ENCODE peak calls at places on chromosomes 11 and 22, in seven cellular contexts. E, P, M, T, H, A and J are unnamed samples.

GRCh38 chr22:39170825-39171622 is 18.5 kb upstream of the CBX7 start:
- DNase-seq in E (peak), P (peak), M (peak), T (peak), H (peak), A (peak), J (peak)

GRCh38 chr11:28715726-28716125 is 607.5 kb downstream of the METTL15 start:
- DNase-seq in E (no peak), P (no peak), M (no peak), T (no peak), H (no peak), A (no peak), J (no peak)

GRCh38 chr22:44181033-44181911 is 547 bp downstream of the PARVG start:
- DNase-seq in E (no peak), P (no peak), M (no peak), T (peak), H (no peak), A (peak), J (peak)

GRCh38 chr11:85694385-85694980 is 8.5 kb upstream of the CCDC89 start:
- DNase-seq in E (no peak), P (peak), M (no peak), T (peak), H (peak), A (peak), J (no peak)

GRCh38 chr11:101718406-101718805 is 134.6 kb upstream of the TRPC6 start:
- DNase-seq in E (no peak), P (no peak), M (no peak), T (no peak), H (peak), A (no peak), J (no peak)

GRCh38 chr11:9817191-9817590 is 153.3 kb downstream of the SWAP70 start:
- DNase-seq in E (no peak), P (peak), M (no peak), T (no peak), H (no peak), A (no peak), J (no peak)

GRCh38 chr22:37016134-37016910 is 2.9 kb downstream of the TST start:
- DNase-seq in E (no peak), P (no peak), M (no peak), T (no peak), H (no peak), A (no peak), J (no peak)

GRCh38 chr11:57426439-57426753 is 525 bp downstream of the SLC43A3 start:
- DNase-seq in E (peak), P (no peak), M (no peak), T (peak), H (no peak), A (no peak), J (no peak)

GRCh38 chr11:13775471-13775870 is 107.0 kb downstream of the FAR1 start:
- DNase-seq in E (no peak), P (no peak), M (no peak), T (no peak), H (no peak), A (no peak), J (no peak)

GRCh38 chr11:103850419-103851165 is 185.8 kb upstream of the DDI1 start:
- DNase-seq in E (no peak), P (no peak), M (no peak), T (no peak), H (no peak), A (no peak), J (no peak)

GRCh38 chr22:22400099-22400498 is 108.4 kb downstream of the ZNF280B start:
- DNase-seq in E (no peak), P (no peak), M (no peak), T (no peak), H (no peak), A (no peak), J (no peak)

GRCh38 chr11:65298131-65298535 is 16.5 kb upstream of the CDC42EP2 start:
- DNase-seq in E (peak), P (peak), M (no peak), T (no peak), H (peak), A (no peak), J (no peak)

GRCh38 chr22:19942886-19943664 is 1.5 kb upstream of the TXNRD2 start:
- DNase-seq in E (peak), P (peak), M (no peak), T (no peak), H (peak), A (no peak), J (no peak)

GRCh38 chr11:47981667-47982404 is 1.5 kb downstream of the PTPRJ start:
- DNase-seq in E (no peak), P (no peak), M (no peak), T (no peak), H (no peak), A (no peak), J (no peak)

GRCh38 chr22:43050995-43051394 is 36.0 kb upstream of the PACSIN2 start:
- DNase-seq in E (no peak), P (no peak), M (no peak), T (no peak), H (no peak), A (no peak), J (no peak)

GRCh38 chr22:23496445-23496833 is 83.7 kb downstream of the IGLL1 start:
- DNase-seq in E (no peak), P (no peak), M (no peak), T (no peak), H (no peak), A (no peak), J (no peak)

GRCh38 chr11:124791626-124792341 is 8.4 kb downstream of the MSANTD2 start:
- DNase-seq in E (no peak), P (peak), M (no peak), T (peak), H (no peak), A (peak), J (no peak)

GRCh38 chr11:118276422-118276821 is 12.3 kb upstream of the MPZL2 start:
- DNase-seq in E (no peak), P (no peak), M (no peak), T (no peak), H (no peak), A (no peak), J (no peak)

GRCh38 chr11:72553748-72554147 is 119.4 kb upstream of the CLPB start:
- DNase-seq in E (no peak), P (no peak), M (no peak), T (peak), H (no peak), A (peak), J (no peak)

DNA sequence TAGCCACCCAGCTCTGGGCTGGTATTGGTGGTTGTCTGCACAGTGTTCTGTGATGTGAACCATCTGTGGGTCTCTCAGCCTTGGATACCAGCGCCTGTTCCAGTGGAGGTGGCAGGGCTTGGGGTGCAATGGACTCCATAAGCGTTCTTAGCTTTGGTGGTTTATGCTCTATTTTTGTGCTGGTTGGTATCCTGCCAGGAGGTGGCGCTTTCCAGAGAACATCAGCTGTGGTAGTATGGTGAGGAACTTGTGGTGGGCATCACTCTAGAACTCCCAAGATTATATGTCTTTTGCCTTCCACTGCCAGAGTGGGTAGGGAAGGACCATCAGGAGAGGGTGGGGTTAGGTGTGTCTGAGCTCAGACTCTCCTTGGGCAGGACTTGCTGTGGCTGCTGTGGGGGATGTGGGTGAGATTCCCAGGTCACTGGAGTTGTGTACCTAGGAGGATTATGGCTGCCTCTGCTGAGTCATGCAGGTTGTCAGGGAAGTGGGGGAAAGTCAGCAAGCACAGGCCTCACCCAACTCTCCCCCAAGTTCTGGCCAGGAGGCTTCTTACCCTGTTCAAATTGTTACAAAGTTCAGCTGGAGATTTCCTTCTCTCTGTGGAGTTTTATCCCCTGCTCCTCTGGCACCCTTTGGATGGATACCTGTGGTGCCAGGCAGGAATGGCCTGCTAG is 47.2 kb downstream of the MRGPRX2 start:
- DNase-seq in E (no peak), P (no peak), M (peak), T (no peak), H (no peak), A (no peak), J (no peak)
- TF ChIP-seq CTCF in E (no peak), P (no peak), M (no peak), T (peak), H (no peak), A (peak), J (peak)

GRCh38 chr11:120694706-120695105 is 183.2 kb downstream of the GRIK4 start:
- DNase-seq in E (no peak), P (no peak), M (no peak), T (no peak), H (no peak), A (no peak), J (no peak)

GRCh38 chr11:120698918-120699317 is 187.4 kb downstream of the GRIK4 start:
- DNase-seq in E (no peak), P (no peak), M (no peak), T (no peak), H (no peak), A (no peak), J (no peak)

GRCh38 chr11:120695426-120695825 is 183.9 kb downstream of the GRIK4 start:
- DNase-seq in E (no peak), P (no peak), M (no peak), T (no peak), H (no peak), A (no peak), J (no peak)

GRCh38 chr11:120696597-120696996 is 185.0 kb downstream of the GRIK4 start:
- DNase-seq in E (no peak), P (no peak), M (no peak), T (no peak), H (no peak), A (no peak), J (no peak)
- TF ChIP-seq CTCF in E (no peak), P (no peak), M (peak), T (peak), H (no peak), A (peak), J (no peak)

DNA sequence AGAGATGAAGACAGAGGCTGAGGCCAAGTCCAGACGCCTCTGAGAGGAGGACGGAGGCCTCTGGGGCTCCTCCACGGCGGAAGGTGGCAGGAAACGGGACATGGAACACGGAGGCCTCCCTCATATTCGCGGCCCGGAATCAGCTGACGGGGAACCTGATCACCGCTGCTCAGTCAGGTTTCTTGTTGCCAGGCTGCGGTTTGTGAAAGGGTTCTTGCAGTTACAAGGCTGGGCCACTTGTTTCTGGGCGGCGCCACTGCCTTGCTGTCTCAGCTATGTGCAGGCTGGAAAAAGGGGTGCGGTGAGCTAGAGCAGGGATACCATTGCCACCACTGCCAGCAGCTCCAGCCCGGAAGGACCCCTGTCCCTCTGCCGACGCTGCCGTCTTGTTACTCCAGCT is 10.0 kb upstream of the MMP1 start:
- DNase-seq in E (peak), P (peak), M (peak), T (peak), H (peak), A (no peak), J (no peak)
- TF ChIP-seq CTCF in E (no peak), P (peak), M (peak), T (peak), H (peak), A (peak), J (no peak)

GRCh38 chr11:36148701-36149100 is 140.5 kb downstream of the COMMD9 start:
- DNase-seq in E (no peak), P (no peak), M (no peak), T (no peak), H (no peak), A (no peak), J (no peak)

GRCh38 chr11:36151933-36152580 is 137.2 kb downstream of the COMMD9 start:
- DNase-seq in E (no peak), P (no peak), M (no peak), T (no peak), H (no peak), A (no peak), J (no peak)

GRCh38 chr11:36147491-36147890 is 141.7 kb downstream of the COMMD9 start:
- DNase-seq in E (no peak), P (peak), M (no peak), T (no peak), H (no peak), A (no peak), J (no peak)

GRCh38 chr11:36150986-36151385 is 138.2 kb downstream of the COMMD9 start:
- DNase-seq in E (no peak), P (no peak), M (no peak), T (no peak), H (peak), A (no peak), J (no peak)

GRCh38 chr11:36149538-36150242 is 139.5 kb downstream of the COMMD9 start:
- DNase-seq in E (peak), P (peak), M (no peak), T (peak), H (peak), A (peak), J (no peak)
- TF ChIP-seq CTCF in E (no peak), P (peak), M (peak), T (peak), H (peak), A (peak), J (no peak)

GRCh38 chr22:49931863-49932262 is 13.4 kb downstream of the CRELD2 start:
- DNase-seq in E (no peak), P (no peak), M (no peak), T (no peak), H (no peak), A (no peak), J (no peak)

GRCh38 chr22:49930128-49930527 is 11.7 kb downstream of the CRELD2 start:
- DNase-seq in E (peak), P (no peak), M (no peak), T (no peak), H (no peak), A (no peak), J (no peak)

GRCh38 chr22:49928571-49929552 is 10.4 kb downstream of the CRELD2 start:
- DNase-seq in E (no peak), P (no peak), M (no peak), T (no peak), H (no peak), A (no peak), J (no peak)

GRCh38 chr22:49929553-49929979 is 11.1 kb downstream of the CRELD2 start:
- DNase-seq in E (peak), P (peak), M (peak), T (peak), H (no peak), A (peak), J (peak)

DNA sequence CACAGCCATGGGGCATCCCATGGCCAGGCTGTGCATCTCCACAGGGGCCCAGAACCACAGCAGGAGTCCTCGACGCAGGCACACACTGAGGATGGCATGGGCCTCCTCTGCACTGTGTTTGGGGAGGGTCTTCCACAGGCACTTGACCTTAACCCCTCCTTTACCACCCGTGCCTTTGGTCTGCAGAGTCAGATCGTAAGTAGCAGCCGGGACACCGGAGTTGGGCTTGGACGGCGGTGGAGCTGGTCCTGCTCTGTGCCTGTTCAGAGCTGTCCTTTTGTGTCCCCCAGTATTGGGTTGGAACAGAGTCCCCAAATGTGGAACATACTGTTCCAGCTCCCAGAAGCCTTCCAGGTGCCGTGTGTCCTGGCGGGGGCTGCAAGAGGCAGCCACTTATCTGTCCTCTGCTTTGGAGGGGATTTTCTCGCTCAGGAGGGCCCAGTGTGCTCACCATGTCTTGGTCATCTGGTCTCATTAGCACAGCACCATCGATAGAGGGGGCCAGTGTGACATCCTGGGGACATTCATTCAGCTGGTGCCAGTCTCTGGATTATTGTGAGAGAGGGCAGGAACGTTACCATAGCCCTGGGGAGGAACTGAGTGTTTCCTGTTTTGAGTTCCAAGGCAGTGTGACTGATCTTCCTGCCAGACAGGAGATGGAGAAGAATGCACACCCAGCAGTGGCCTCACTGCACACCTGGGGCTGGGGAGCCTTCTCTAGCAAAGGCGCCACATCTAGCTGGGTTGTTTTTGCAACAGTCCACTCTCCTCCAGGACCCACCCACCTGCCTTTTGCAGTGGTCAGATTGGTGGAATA is 12.4 kb downstream of the CRELD2 start:
- DNase-seq in E (peak), P (peak), M (no peak), T (peak), H (peak), A (peak), J (no peak)
- TF ChIP-seq CTCF in E (peak), P (peak), M (peak), T (peak), H (peak), A (peak), J (peak)

DNA sequence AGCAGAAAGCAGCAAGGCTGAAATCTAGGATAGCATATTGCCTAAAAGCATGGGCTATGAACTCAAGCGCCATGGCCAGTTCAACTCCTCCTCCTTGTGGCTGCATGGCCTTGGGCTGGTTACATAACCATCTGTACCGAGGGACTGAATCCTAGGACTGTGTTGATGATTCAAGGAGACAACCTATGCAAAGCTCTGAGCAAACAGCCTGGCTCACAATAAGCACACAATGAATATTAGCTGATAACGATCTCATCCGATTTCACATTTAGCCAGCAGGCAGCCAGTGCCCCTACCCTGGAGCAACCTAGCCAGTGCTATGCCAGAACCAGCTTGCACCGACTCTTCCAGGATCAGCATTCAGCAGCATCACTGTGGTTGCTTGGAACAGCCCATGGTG is 698.4 kb downstream of the TBC1D22A start:
- DNase-seq in E (no peak), P (no peak), M (no peak), T (no peak), H (no peak), A (no peak), J (no peak)
- TF ChIP-seq CTCF in E (no peak), P (no peak), M (no peak), T (no peak), H (no peak), A (no peak), J (no peak)

GRCh38 chr22:46098525-46099475 is 51.5 kb upstream of the PPARA start:
- DNase-seq in E (no peak), P (no peak), M (no peak), T (no peak), H (no peak), A (no peak), J (no peak)

GRCh38 chr22:46102159-46102558 is 48.2 kb upstream of the PPARA start:
- DNase-seq in E (no peak), P (no peak), M (no peak), T (no peak), H (no peak), A (no peak), J (no peak)

GRCh38 chr22:46100401-46101105 is 49.8 kb upstream of the PPARA start:
- DNase-seq in E (no peak), P (no peak), M (no peak), T (no peak), H (no peak), A (no peak), J (no peak)

GRCh38 chr22:46097268-46097900 is 52.9 kb upstream of the PPARA start:
- DNase-seq in E (no peak), P (no peak), M (no peak), T (no peak), H (no peak), A (no peak), J (no peak)

GRCh38 chr22:46099740-46100139 is 50.6 kb upstream of the PPARA start:
- DNase-seq in E (no peak), P (no peak), M (no peak), T (no peak), H (no peak), A (no peak), J (no peak)
- TF ChIP-seq CTCF in E (no peak), P (no peak), M (no peak), T (no peak), H (no peak), A (no peak), J (no peak)

DNA sequence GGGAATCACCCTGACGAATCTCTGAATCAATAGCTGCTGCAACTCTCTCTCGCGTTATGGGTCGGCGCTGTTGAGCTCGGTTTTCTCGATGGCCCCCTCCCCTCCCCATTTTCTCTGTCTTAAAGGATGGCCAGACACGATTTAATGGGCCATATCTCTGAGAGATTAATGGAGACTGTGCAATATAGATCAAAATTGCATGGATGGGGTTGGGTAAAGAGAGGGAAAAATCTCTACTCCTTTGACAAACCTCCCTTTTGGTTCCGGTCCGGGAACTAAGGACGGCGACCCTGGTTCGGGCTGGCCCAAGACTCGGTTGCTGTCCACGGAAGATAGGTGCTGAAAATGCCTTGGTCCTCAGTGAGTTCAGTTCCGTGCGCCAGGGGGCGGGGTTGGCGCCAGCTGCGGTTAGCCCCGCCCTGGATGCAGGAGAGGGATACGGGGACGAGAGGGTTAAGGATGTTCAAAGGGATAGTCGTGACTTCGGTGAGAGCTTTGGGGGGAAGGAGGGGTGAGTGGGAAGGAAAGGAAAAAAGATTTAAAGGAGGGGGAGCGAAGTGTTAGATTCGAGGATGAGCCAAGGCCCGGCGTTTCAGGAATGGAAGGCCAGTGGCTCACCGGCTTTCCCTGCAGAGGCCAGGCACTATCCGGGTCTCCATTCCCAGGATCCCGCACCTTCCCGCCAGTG is 103.6 kb upstream of the HSD17B12 start:
- DNase-seq in E (no peak), P (peak), M (peak), T (peak), H (peak), A (peak), J (no peak)
- TF ChIP-seq CTCF in E (no peak), P (peak), M (peak), T (peak), H (peak), A (peak), J (no peak)

GRCh38 chr11:69444381-69445130 is 36.9 kb upstream of the LINC01488 start:
- DNase-seq in E (peak), P (peak), M (peak), T (no peak), H (peak), A (no peak), J (no peak)
- TF ChIP-seq CTCF in E (peak), P (peak), M (peak), T (no peak), H (peak), A (no peak), J (no peak)